ENCODE peak calls at places on chromosomes 11 and 22, in four cellular contexts. S is endodermal cell, T is cardiac muscle cell, N is H1. C is an unnamed sample. For H3K4me1, the result is how much of the 10 kb centered on the place peaks cover.

GRCh38 chr11:46006418-46007070 is 84.1 kb downstream of the LARGE2 start:
- DNase-seq in S (no peak), T (peak), N (no peak), C (no peak)

GRCh38 chr22:50260801-50261614 is 475 bp downstream of the MAPK12 start:
- DNase-seq in S (peak), T (peak), N (peak), C (no peak)

GRCh38 chr11:12269104-12269441 is 108.3 kb upstream of the PARVA start:
- DNase-seq in S (no peak), T (no peak), N (no peak), C (no peak)

GRCh38 chr11:10400856-10401255 is 54.2 kb upstream of the AMPD3 start:
- DNase-seq in S (no peak), T (no peak), N (no peak), C (no peak)

GRCh38 chr11:45266693-45267451 is 19.3 kb downstream of the SYT13 start:
- DNase-seq in S (peak), T (no peak), N (peak), C (no peak)

GRCh38 chr11:71086687-71087258 is 165.6 kb downstream of the SHANK2 start:
- DNase-seq in S (peak), T (peak), N (peak), C (no peak)

GRCh38 chr11:23123766-23124165 is 263.5 kb upstream of the CCDC179 start:
- DNase-seq in S (no peak), T (no peak), N (no peak), C (no peak)

GRCh38 chr11:8084352-8084751 is 3.3 kb downstream of the TUB start:
- DNase-seq in S (no peak), T (no peak), N (no peak), C (no peak)

GRCh38 chr11:47394050-47394321 is 14.4 kb upstream of the SLC39A13 start:
- DNase-seq in S (no peak), T (no peak), N (no peak), C (no peak)

GRCh38 chr11:34028407-34028804 is 23.1 kb upstream of the CAPRIN1 start:
- DNase-seq in S (no peak), T (no peak), N (no peak), C (no peak)

GRCh38 chr22:49203863-49204598 is 623.6 kb downstream of the BRD1 start:
- DNase-seq in S (peak), T (no peak), N (peak), C (no peak)

GRCh38 chr22:42344391-42344861 is 74.0 kb upstream of the TCF20 start:
- DNase-seq in S (peak), T (no peak), N (peak), C (no peak)

GRCh38 chr22:43789452-43789851 is 22.7 kb downstream of the EFCAB6 start:
- DNase-seq in S (no peak), T (no peak), N (no peak), C (no peak)

GRCh38 chr11:83569134-83569805 is 283.1 kb upstream of the CCDC90B start:
- DNase-seq in S (no peak), T (no peak), N (no peak), C (no peak)

GRCh38 chr22:32619614-32620426 is 145.2 kb downstream of the FBXO7 start:
- DNase-seq in S (no peak), T (no peak), N (no peak), C (no peak)

GRCh38 chr11:119363874-119364590 is 17.5 kb downstream of the USP2 start:
- DNase-seq in S (peak), T (peak), N (peak), C (no peak)

GRCh38 chr22:49724893-49725489 is 102.7 kb downstream of the BRD1 start:
- DNase-seq in S (peak), T (peak), N (peak), C (no peak)

GRCh38 chr11:59179121-59179520 is 7.2 kb downstream of the DTX4 start:
- DNase-seq in S (no peak), T (no peak), N (no peak), C (no peak)

GRCh38 chr11:121024989-121025388 is 1.1 kb downstream of the TBCEL start:
- DNase-seq in S (no peak), T (peak), N (no peak), C (no peak)

GRCh38 chr11:94664336-94664735 is 97.2 kb downstream of the PIWIL4 start:
- DNase-seq in S (peak), T (no peak), N (no peak), C (no peak)

GRCh38 chr11:126332221-126332711 is 23.2 kb upstream of the ST3GAL4 start:
- DNase-seq in S (no peak), T (no peak), N (no peak), C (no peak)

GRCh38 chr11:71248656-71249055 is 3.7 kb downstream of the SHANK2 start:
- DNase-seq in S (no peak), T (no peak), N (no peak), C (no peak)

GRCh38 chr11:113014731-113015455 is 53.7 kb downstream of the NCAM1 start:
- DNase-seq in S (peak), T (peak), N (no peak), C (no peak)

DNA sequence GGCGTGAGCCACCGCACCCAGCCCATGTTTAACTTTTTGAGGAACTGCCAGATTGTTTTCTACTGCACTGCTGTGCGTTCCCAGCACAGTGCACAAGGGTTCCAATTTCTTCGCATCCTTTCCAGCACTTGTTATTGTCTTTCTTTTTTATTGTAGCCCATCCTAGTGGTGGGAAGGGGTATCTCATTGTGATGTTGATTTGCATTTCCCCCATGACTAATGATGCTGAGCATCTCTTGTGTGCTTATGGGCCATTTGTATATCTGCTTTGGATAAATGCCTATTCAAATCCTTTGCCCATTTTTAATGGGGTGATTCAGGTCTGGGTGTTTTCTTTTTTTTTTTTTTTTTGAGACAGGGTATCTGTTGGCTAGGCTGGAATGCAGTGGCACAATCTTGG is 36.6 kb upstream of the SYT7 start:
- DNase-seq in S (no peak), T (no peak), N (no peak), C (no peak)
- TF ChIP-seq CTCF in S (peak), T (peak), N (no peak), C (no peak)

DNA sequence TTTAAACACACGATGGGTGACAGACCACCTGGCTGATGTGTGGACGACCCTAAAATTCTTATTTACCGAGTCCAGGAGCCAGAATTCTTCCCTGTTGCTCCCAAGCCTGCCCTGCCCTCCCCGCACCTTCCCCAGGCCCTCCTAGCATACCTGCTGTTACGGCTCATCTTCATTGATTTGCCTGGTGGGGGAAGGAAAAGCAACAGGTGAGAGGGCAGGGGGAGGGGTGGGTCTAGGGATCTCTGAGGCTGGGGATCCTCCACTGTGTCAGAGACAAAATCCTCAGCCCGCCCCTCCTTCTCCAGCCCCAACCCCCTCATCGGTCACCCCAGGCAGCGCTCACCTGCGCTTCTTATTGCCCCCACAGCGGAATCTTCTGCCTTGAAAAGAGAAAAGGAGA is 4.0 kb downstream of the FXYD2 start:
- DNase-seq in S (peak), T (no peak), N (no peak), C (no peak)
- H3K4me1 ChIP-seq in S (under half), T (under half), N (under half), C (under half)

GRCh38 chr11:62082292-62082657 is 41.5 kb upstream of the INCENP start:
- DNase-seq in S (no peak), T (no peak), N (no peak), C (no peak)
- TF ChIP-seq CTCF in S (no peak), T (no peak), N (no peak), C (no peak)

GRCh38 chr11:3962406-3962840 is 107.0 kb downstream of the STIM1 start:
- DNase-seq in S (no peak), T (no peak), N (no peak), C (no peak)
- H3K4me1 ChIP-seq in S (under half), T (under half), N (under half), C (under half)

GRCh38 chr11:72598466-72598865 is 75.8 kb downstream of the PDE2A start:
- DNase-seq in S (no peak), T (no peak), N (no peak), C (no peak)

GRCh38 chr11:72602250-72602904 is 71.8 kb downstream of the PDE2A start:
- DNase-seq in S (no peak), T (no peak), N (no peak), C (no peak)

GRCh38 chr11:72599325-72600117 is 74.7 kb downstream of the PDE2A start:
- DNase-seq in S (peak), T (no peak), N (no peak), C (no peak)

GRCh38 chr11:72600557-72600956 is 73.7 kb downstream of the PDE2A start:
- DNase-seq in S (no peak), T (no peak), N (no peak), C (no peak)

DNA sequence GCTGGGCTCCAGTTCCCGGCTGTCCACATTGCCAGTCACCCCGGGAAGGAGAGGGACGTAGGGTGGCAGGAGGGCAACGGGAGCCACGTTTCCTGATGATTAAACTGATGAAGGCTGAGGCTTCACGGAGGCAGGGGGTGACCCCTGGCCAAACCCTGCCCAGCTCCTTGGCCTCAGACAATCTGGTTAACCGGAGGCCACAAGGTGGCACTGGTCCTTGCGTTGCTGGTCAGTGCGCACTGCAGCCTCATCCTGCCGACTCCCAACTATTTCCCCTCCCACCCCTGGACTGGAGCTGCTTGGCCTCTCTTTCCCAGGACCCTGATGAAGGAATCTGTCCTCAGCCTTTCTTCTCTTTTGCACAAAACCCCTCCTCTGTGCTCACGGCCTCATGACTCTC is 75.3 kb downstream of the PDE2A start:
- DNase-seq in S (peak), T (peak), N (peak), C (no peak)
- TF ChIP-seq CTCF in S (peak), T (peak), N (peak), C (peak)